ENCODE peak calls at places on chromosome 5, in nine cellular contexts. E is endothelial cell of umbilical vein, S is adrenal gland, N is colonic mucosa, X is transverse colon, K is K562, F is spleen, D is body of pancreas, V is DND-41. U is an unnamed sample. For H3K4me1, the result is how much of the 10 kb centered on the place peaks cover.

GRCh38 chr5:123752576-123752975 is 240.6 kb downstream of the CSNK1G3 start:
- DNase-seq in X (no peak), D (no peak), E (peak), S (no peak), V (no peak), F (no peak), N (no peak), K (no peak), U (no peak)

GRCh38 chr5:9559965-9560364 is 14.1 kb upstream of the SEMA5A start:
- DNase-seq in D (no peak), E (no peak), F (no peak), X (no peak), V (no peak), K (no peak), N (peak), S (no peak), U (no peak)

GRCh38 chr5:129216001-129216400 is 121.5 kb downstream of the ISOC1 start:
- DNase-seq in X (no peak), N (no peak), E (no peak), K (no peak), V (no peak), D (no peak), S (no peak), F (no peak), U (no peak)

GRCh38 chr5:157492886-157493285 is 32.9 kb downstream of the NIPAL4 start:
- DNase-seq in N (no peak), S (no peak), F (no peak), D (no peak), X (no peak), K (no peak), V (no peak), E (no peak), U (no peak)

GRCh38 chr5:141427783-141428426 is 2.4 kb upstream of the PCDHGA12 start:
- DNase-seq in D (no peak), S (no peak), F (no peak), N (no peak), K (no peak), E (no peak), X (no peak), V (no peak), U (no peak)

GRCh38 chr5:56003179-56003578 is 8.4 kb upstream of the IL6ST start:
- DNase-seq in F (no peak), S (peak), X (peak), E (no peak), V (no peak), K (peak), D (peak), N (peak), U (no peak)

GRCh38 chr5:134568761-134569725 is 43.6 kb downstream of the JADE2 start:
- DNase-seq in D (peak), K (no peak), N (peak), V (no peak), E (peak), X (peak), F (peak), S (peak), U (no peak)

GRCh38 chr5:97835128-97835527 is 652.1 kb upstream of the RIOK2 start:
- DNase-seq in D (no peak), K (no peak), N (no peak), F (no peak), S (no peak), V (no peak), X (no peak), E (no peak), U (no peak)

GRCh38 chr5:9192286-9192685 is 353.6 kb downstream of the SEMA5A start:
- DNase-seq in D (no peak), S (no peak), X (no peak), F (no peak), V (no peak), N (no peak), E (no peak), K (no peak), U (no peak)

GRCh38 chr5:89844548-89844947 is 565.0 kb downstream of the CETN3 start:
- DNase-seq in E (no peak), V (no peak), N (no peak), K (no peak), D (no peak), F (no peak), S (no peak), X (no peak), U (no peak)

GRCh38 chr5:9447691-9448090 is 98.2 kb downstream of the SEMA5A start:
- DNase-seq in D (no peak), X (no peak), K (no peak), S (no peak), N (no peak), E (no peak), V (no peak), F (no peak), U (peak)

GRCh38 chr5:90055831-90056328 is 353.7 kb downstream of the CETN3 start:
- DNase-seq in E (no peak), F (no peak), X (no peak), N (no peak), V (no peak), K (no peak), D (no peak), S (no peak), U (peak)

GRCh38 chr5:179870403-179870903 is 11.8 kb upstream of the MRNIP start:
- DNase-seq in K (peak), E (peak), S (peak), X (no peak), N (no peak), F (peak), V (no peak), D (peak), U (no peak)

GRCh38 chr5:8710426-8710930 is 835.4 kb downstream of the SEMA5A start:
- DNase-seq in F (no peak), N (no peak), V (no peak), D (no peak), K (no peak), E (no peak), X (no peak), S (no peak), U (no peak)

GRCh38 chr5:151280443-151280842 is 23.1 kb downstream of the SLC36A3 start:
- DNase-seq in F (no peak), N (no peak), S (no peak), E (no peak), V (no peak), K (no peak), X (no peak), D (no peak), U (no peak)

GRCh38 chr5:179820127-179820482 is 600 bp upstream of the SQSTM1 start:
- DNase-seq in D (no peak), X (no peak), F (no peak), S (no peak), E (peak), N (no peak), K (no peak), V (no peak), U (no peak)

GRCh38 chr5:84290161-84290560 is 94.5 kb downstream of the EDIL3 start:
- DNase-seq in N (no peak), F (no peak), S (no peak), D (no peak), X (no peak), E (no peak), K (no peak), V (no peak), U (no peak)

GRCh38 chr5:130720355-130720754 is 444.7 kb downstream of the HINT1 start:
- DNase-seq in F (no peak), K (peak), V (no peak), N (no peak), E (peak), S (no peak), X (no peak), D (no peak), U (peak)

GRCh38 chr5:82613886-82614285 is 335.7 kb upstream of the RPS23 start:
- DNase-seq in K (no peak), N (no peak), D (no peak), X (no peak), V (no peak), S (no peak), E (no peak), F (no peak), U (no peak)

GRCh38 chr5:29811914-29812679 is 1381.4 kb upstream of the CDH6 start:
- DNase-seq in V (no peak), X (no peak), S (no peak), N (no peak), K (no peak), D (no peak), E (no peak), F (no peak), U (no peak)

GRCh38 chr5:72472666-72473422 is 34.4 kb downstream of the ZNF366 start:
- DNase-seq in D (peak), F (no peak), K (no peak), V (no peak), S (no peak), X (no peak), E (no peak), N (no peak), U (no peak)

GRCh38 chr5:113378960-113379541 is 55.7 kb downstream of the TSSK1B start:
- DNase-seq in S (peak), X (peak), K (peak), D (peak), F (no peak), V (peak), N (peak), E (peak), U (peak)

GRCh38 chr5:88690619-88691560 is 192.1 kb downstream of the MEF2C start:
- DNase-seq in N (peak), X (peak), S (peak), V (peak), D (peak), E (peak), K (peak), F (peak), U (peak)

GRCh38 chr5:61307196-61307590 is 24.9 kb upstream of the ZSWIM6 start:
- DNase-seq in F (no peak), S (no peak), K (no peak), E (no peak), V (no peak), N (no peak), D (no peak), X (no peak), U (no peak)

GRCh38 chr5:85670417-85670816 is 947.3 kb upstream of the COX7C start:
- DNase-seq in X (no peak), K (no peak), S (no peak), V (no peak), E (no peak), F (no peak), D (no peak), N (no peak), U (no peak)

GRCh38 chr5:36298546-36298945 is 3.2 kb downstream of the RANBP3L start:
- DNase-seq in E (no peak), N (no peak), X (no peak), F (no peak), K (no peak), S (no peak), V (no peak), D (no peak), U (no peak)

GRCh38 chr5:135491552-135492318 is 39.6 kb upstream of the TIFAB start:
- DNase-seq in E (no peak), S (no peak), D (peak), V (no peak), F (no peak), K (peak), X (no peak), N (no peak), U (peak)

GRCh38 chr5:160468576-160468975 is 46.9 kb downstream of the PTTG1 start:
- DNase-seq in F (no peak), E (no peak), N (no peak), S (no peak), D (no peak), V (no peak), K (no peak), X (no peak), U (no peak)
- H3K27ac ChIP-seq in F (peak), E (peak), N (peak), S (no peak), D (no peak), V (peak), K (no peak), X (peak), U (no peak)

GRCh38 chr5:139314276-139314675 is 20.7 kb downstream of the MATR3 start:
- DNase-seq in F (no peak), V (no peak), E (no peak), D (no peak), S (no peak), K (no peak), X (no peak), N (no peak), U (no peak)
- H3K4me1 ChIP-seq in F (under half), V (under half), E (under half), D (under half), S (under half), K (under half), X (under half), N (under half), U (under half)

DNA sequence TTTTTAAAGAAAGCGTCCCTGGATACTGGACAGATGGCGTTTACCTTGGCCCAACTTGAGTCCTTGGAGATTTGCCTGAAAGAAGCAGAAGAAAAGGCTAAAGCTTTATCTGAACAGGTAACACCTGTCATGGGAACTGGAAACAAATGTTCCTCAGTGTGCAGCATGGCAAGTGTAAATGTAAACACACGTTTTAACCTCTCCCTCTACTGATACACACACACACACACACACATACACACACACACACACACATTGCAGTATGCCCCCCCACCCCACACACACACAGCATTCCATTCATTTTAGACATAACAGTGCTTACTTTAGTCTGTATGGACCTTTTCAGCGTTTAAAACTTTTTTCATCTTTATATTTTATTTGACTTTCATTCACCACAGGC is 51.1 kb downstream of the CCDC192 start:
- DNase-seq in V (no peak), X (no peak), K (no peak), S (no peak), E (peak), F (no peak), N (peak), D (peak), U (no peak)
- H3K27ac ChIP-seq in V (no peak), X (no peak), K (no peak), S (no peak), E (no peak), F (no peak), N (no peak), D (no peak), U (no peak)

GRCh38 chr5:62561896-62562295 is 16.7 kb upstream of the LRRC70 start:
- DNase-seq in V (no peak), D (no peak), X (no peak), K (no peak), F (no peak), E (no peak), S (no peak), N (no peak), U (no peak)
- H3K4me1 ChIP-seq in V (under half), D (under half), X (under half), K (under half), F (under half), E (under half), S (under half), N (under half), U (under half)

GRCh38 chr5:1753490-1753889 is 46.1 kb downstream of the MRPL36 start:
- DNase-seq in D (no peak), X (no peak), V (no peak), E (no peak), F (no peak), N (peak), K (no peak), S (no peak), U (no peak)
- H3K27ac ChIP-seq in D (no peak), X (no peak), V (no peak), E (no peak), F (no peak), N (no peak), K (no peak), S (no peak), U (no peak)

U was measured in foreskin keratinocyte.